ENCODE peak calls at places on chromosomes 16 and 17, in ten cellular contexts. One of them, this sample, is unnamed.

GRCh38 chr16:5979905-5980550 is 882.4 kb upstream of the EEF2KMT start:
- DNase-seq in PC-9: no peak
- DNase-seq in CD8-positive, alpha-beta memory T cell: no peak
- DNase-seq in A549: no peak
- DNase-seq in cardiac fibroblast: no peak
- DNase-seq in stomach: no peak
- DNase-seq in heart left ventricle: no peak
- DNase-seq in mucosa of descending colon: peak
- DNase-seq in AG04450: no peak
- DNase-seq in fibroblast of the aortic adventitia: no peak
- DNase-seq in this sample: no peak

GRCh38 chr17:9370464-9370863 is 205.2 kb downstream of the STX8 start:
- DNase-seq in PC-9: no peak
- DNase-seq in CD8-positive, alpha-beta memory T cell: no peak
- DNase-seq in A549: no peak
- DNase-seq in cardiac fibroblast: peak
- DNase-seq in stomach: no peak
- DNase-seq in heart left ventricle: no peak
- DNase-seq in mucosa of descending colon: no peak
- DNase-seq in AG04450: no peak
- DNase-seq in fibroblast of the aortic adventitia: peak
- DNase-seq in this sample: no peak

GRCh38 chr16:84914273-84914672 is 94.5 kb downstream of the CRISPLD2 start:
- DNase-seq in PC-9: no peak
- DNase-seq in CD8-positive, alpha-beta memory T cell: no peak
- DNase-seq in A549: no peak
- DNase-seq in cardiac fibroblast: no peak
- DNase-seq in stomach: no peak
- DNase-seq in heart left ventricle: peak
- DNase-seq in mucosa of descending colon: no peak
- DNase-seq in AG04450: no peak
- DNase-seq in fibroblast of the aortic adventitia: no peak
- DNase-seq in this sample: no peak

GRCh38 chr17:80034977-80035686 is 540 bp downstream of the TBC1D16 start:
- DNase-seq in PC-9: peak
- DNase-seq in CD8-positive, alpha-beta memory T cell: peak
- DNase-seq in A549: no peak
- DNase-seq in cardiac fibroblast: peak
- DNase-seq in stomach: no peak
- DNase-seq in heart left ventricle: peak
- DNase-seq in mucosa of descending colon: peak
- DNase-seq in AG04450: no peak
- DNase-seq in fibroblast of the aortic adventitia: peak
- DNase-seq in this sample: no peak

GRCh38 chr17:29615492-29616299 is 7.0 kb downstream of the CORO6 start:
- DNase-seq in PC-9: no peak
- DNase-seq in CD8-positive, alpha-beta memory T cell: peak
- DNase-seq in A549: peak
- DNase-seq in cardiac fibroblast: peak
- DNase-seq in stomach: peak
- DNase-seq in heart left ventricle: peak
- DNase-seq in mucosa of descending colon: peak
- DNase-seq in AG04450: no peak
- DNase-seq in fibroblast of the aortic adventitia: peak
- DNase-seq in this sample: peak

GRCh38 chr17:70791748-70792443 is 622.6 kb downstream of the KCNJ2 start:
- DNase-seq in PC-9: no peak
- DNase-seq in CD8-positive, alpha-beta memory T cell: no peak
- DNase-seq in A549: no peak
- DNase-seq in cardiac fibroblast: no peak
- DNase-seq in stomach: no peak
- DNase-seq in heart left ventricle: no peak
- DNase-seq in mucosa of descending colon: no peak
- DNase-seq in AG04450: no peak
- DNase-seq in fibroblast of the aortic adventitia: no peak
- DNase-seq in this sample: no peak

GRCh38 chr17:39183766-39184165 is 13.7 kb downstream of the CACNB1 start:
- DNase-seq in PC-9: no peak
- DNase-seq in CD8-positive, alpha-beta memory T cell: no peak
- DNase-seq in A549: no peak
- DNase-seq in cardiac fibroblast: no peak
- DNase-seq in stomach: no peak
- DNase-seq in heart left ventricle: no peak
- DNase-seq in mucosa of descending colon: no peak
- DNase-seq in AG04450: no peak
- DNase-seq in fibroblast of the aortic adventitia: no peak
- DNase-seq in this sample: no peak

GRCh38 chr16:47577029-47577428 is 115.9 kb downstream of the PHKB start:
- DNase-seq in PC-9: no peak
- DNase-seq in CD8-positive, alpha-beta memory T cell: no peak
- DNase-seq in A549: no peak
- DNase-seq in cardiac fibroblast: no peak
- DNase-seq in stomach: no peak
- DNase-seq in heart left ventricle: no peak
- DNase-seq in mucosa of descending colon: no peak
- DNase-seq in AG04450: no peak
- DNase-seq in fibroblast of the aortic adventitia: no peak
- DNase-seq in this sample: no peak

GRCh38 chr16:30829130-30830071 is 42.4 kb upstream of the ZNF629 start:
- DNase-seq in PC-9: no peak
- DNase-seq in CD8-positive, alpha-beta memory T cell: no peak
- DNase-seq in A549: peak
- DNase-seq in cardiac fibroblast: no peak
- DNase-seq in stomach: peak
- DNase-seq in heart left ventricle: no peak
- DNase-seq in mucosa of descending colon: peak
- DNase-seq in AG04450: no peak
- DNase-seq in fibroblast of the aortic adventitia: no peak
- DNase-seq in this sample: no peak

GRCh38 chr16:31351937-31352315 is 3.0 kb upstream of the ITGAX start:
- DNase-seq in PC-9: no peak
- DNase-seq in CD8-positive, alpha-beta memory T cell: no peak
- DNase-seq in A549: no peak
- DNase-seq in cardiac fibroblast: peak
- DNase-seq in stomach: no peak
- DNase-seq in heart left ventricle: no peak
- DNase-seq in mucosa of descending colon: no peak
- DNase-seq in AG04450: no peak
- DNase-seq in fibroblast of the aortic adventitia: no peak
- DNase-seq in this sample: no peak

GRCh38 chr16:16083421-16084156 is 134.2 kb downstream of the ABCC1 start:
- DNase-seq in PC-9: no peak
- DNase-seq in CD8-positive, alpha-beta memory T cell: no peak
- DNase-seq in A549: peak
- DNase-seq in cardiac fibroblast: peak
- DNase-seq in stomach: no peak
- DNase-seq in heart left ventricle: no peak
- DNase-seq in mucosa of descending colon: no peak
- DNase-seq in AG04450: no peak
- DNase-seq in fibroblast of the aortic adventitia: peak
- DNase-seq in this sample: no peak

GRCh38 chr16:4323071-4323844 is 7.4 kb downstream of the GLIS2 start:
- DNase-seq in PC-9: peak
- DNase-seq in CD8-positive, alpha-beta memory T cell: no peak
- DNase-seq in A549: no peak
- DNase-seq in cardiac fibroblast: no peak
- DNase-seq in stomach: peak
- DNase-seq in heart left ventricle: no peak
- DNase-seq in mucosa of descending colon: no peak
- DNase-seq in AG04450: no peak
- DNase-seq in fibroblast of the aortic adventitia: no peak
- DNase-seq in this sample: no peak
- H3K4me3 ChIP-seq in PC-9: no peak
- H3K4me3 ChIP-seq in CD8-positive, alpha-beta memory T cell: no peak
- H3K4me3 ChIP-seq in A549: no peak
- H3K4me3 ChIP-seq in cardiac fibroblast: no peak
- H3K4me3 ChIP-seq in stomach: no peak
- H3K4me3 ChIP-seq in heart left ventricle: no peak
- H3K4me3 ChIP-seq in mucosa of descending colon: no peak
- H3K4me3 ChIP-seq in AG04450: no peak
- H3K4me3 ChIP-seq in fibroblast of the aortic adventitia: no peak
- H3K4me3 ChIP-seq in this sample: no peak

DNA sequence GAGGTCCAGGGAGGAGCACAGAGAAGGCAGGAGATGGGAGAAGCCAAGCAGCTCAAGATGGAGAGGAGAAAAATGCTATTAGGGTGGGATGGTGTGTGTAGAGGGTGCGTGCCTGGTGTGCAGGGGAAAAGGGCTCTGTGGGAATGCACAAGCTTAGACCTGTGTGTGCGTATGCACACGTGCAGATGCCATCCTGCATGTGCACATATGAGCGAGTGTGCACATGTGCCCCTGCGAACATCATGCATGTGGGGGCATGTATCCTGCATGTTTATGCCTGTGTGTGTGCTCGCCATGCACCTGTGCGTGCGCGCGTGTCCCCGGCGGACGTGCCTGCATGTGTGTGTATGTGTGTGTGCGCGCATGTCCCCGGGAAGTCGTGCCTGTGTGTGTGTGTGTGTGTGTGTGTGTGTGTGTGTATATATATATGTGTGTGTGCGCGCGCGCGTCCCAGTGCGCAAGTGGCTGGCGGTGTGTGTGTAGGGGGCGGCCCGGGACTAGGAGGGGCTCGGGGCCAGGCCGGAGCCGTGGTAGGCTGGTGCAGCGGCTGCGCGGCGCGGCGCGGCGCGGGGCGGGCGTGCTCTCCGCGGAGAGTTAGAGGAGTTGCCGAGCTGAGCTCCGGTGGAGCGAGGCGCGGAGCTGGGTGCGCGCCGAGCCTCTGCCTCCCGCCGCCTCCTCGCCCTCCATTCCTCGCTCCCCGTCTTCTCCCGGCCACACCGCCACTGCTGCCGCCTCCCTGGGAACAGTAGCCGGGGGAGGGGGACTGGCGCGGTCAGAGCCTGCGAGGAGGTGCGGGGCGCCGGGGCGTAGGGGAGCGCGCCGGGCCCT is at the start of gene KCNJ12:
- DNase-seq in PC-9: no peak
- DNase-seq in CD8-positive, alpha-beta memory T cell: no peak
- DNase-seq in A549: no peak
- DNase-seq in cardiac fibroblast: peak
- DNase-seq in stomach: peak
- DNase-seq in heart left ventricle: no peak
- DNase-seq in mucosa of descending colon: peak
- DNase-seq in AG04450: no peak
- DNase-seq in fibroblast of the aortic adventitia: no peak
- DNase-seq in this sample: no peak
- H3K4me3 ChIP-seq in PC-9: peak
- H3K4me3 ChIP-seq in CD8-positive, alpha-beta memory T cell: no peak
- H3K4me3 ChIP-seq in A549: peak
- H3K4me3 ChIP-seq in cardiac fibroblast: peak
- H3K4me3 ChIP-seq in stomach: peak
- H3K4me3 ChIP-seq in heart left ventricle: peak
- H3K4me3 ChIP-seq in mucosa of descending colon: no peak
- H3K4me3 ChIP-seq in AG04450: peak
- H3K4me3 ChIP-seq in fibroblast of the aortic adventitia: peak
- H3K4me3 ChIP-seq in this sample: peak

GRCh38 chr17:45241315-45242011 is 19.8 kb downstream of the FMNL1 start:
- DNase-seq in PC-9: no peak
- DNase-seq in CD8-positive, alpha-beta memory T cell: no peak
- DNase-seq in A549: no peak
- DNase-seq in cardiac fibroblast: no peak
- DNase-seq in stomach: peak
- DNase-seq in heart left ventricle: no peak
- DNase-seq in mucosa of descending colon: peak
- DNase-seq in AG04450: no peak
- DNase-seq in fibroblast of the aortic adventitia: no peak
- DNase-seq in this sample: no peak
- H3K4me3 ChIP-seq in PC-9: no peak
- H3K4me3 ChIP-seq in CD8-positive, alpha-beta memory T cell: no peak
- H3K4me3 ChIP-seq in A549: no peak
- H3K4me3 ChIP-seq in cardiac fibroblast: peak
- H3K4me3 ChIP-seq in stomach: peak
- H3K4me3 ChIP-seq in heart left ventricle: peak
- H3K4me3 ChIP-seq in mucosa of descending colon: no peak
- H3K4me3 ChIP-seq in AG04450: peak
- H3K4me3 ChIP-seq in fibroblast of the aortic adventitia: no peak
- H3K4me3 ChIP-seq in this sample: peak

DNA sequence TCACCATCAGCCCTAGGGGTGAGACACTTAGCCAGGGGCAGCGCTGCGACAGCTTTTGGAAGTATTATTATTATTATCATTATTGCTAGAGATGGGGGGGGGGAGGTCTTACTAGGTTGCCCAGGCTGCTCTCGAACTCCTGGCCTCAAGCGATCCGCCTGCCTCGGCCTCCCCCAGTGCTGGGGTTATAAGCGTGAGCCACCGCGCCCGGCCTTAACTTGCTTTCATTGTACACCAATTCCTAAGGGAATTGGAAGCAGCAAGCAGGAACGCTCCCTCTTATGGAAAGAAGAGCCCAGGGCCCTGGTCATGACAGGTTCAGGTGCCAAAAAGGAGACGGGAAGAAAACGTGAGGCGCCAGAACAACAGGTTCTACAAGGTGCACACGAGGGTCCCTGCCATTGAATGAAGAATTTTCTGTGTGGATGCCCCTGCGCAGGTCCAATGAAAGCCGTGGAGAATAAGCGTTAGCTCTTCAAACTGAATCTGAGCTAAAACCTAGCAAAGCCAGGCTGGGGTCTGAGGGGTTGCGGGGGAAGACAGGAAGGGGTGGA is 522 bp upstream of the RPL38 start:
- DNase-seq in PC-9: no peak
- DNase-seq in CD8-positive, alpha-beta memory T cell: no peak
- DNase-seq in A549: no peak
- DNase-seq in cardiac fibroblast: no peak
- DNase-seq in stomach: no peak
- DNase-seq in heart left ventricle: no peak
- DNase-seq in mucosa of descending colon: no peak
- DNase-seq in AG04450: no peak
- DNase-seq in fibroblast of the aortic adventitia: no peak
- DNase-seq in this sample: no peak
- H3K4me3 ChIP-seq in PC-9: no peak
- H3K4me3 ChIP-seq in CD8-positive, alpha-beta memory T cell: peak
- H3K4me3 ChIP-seq in A549: peak
- H3K4me3 ChIP-seq in cardiac fibroblast: no peak
- H3K4me3 ChIP-seq in stomach: peak
- H3K4me3 ChIP-seq in heart left ventricle: peak
- H3K4me3 ChIP-seq in mucosa of descending colon: no peak
- H3K4me3 ChIP-seq in AG04450: peak
- H3K4me3 ChIP-seq in fibroblast of the aortic adventitia: peak
- H3K4me3 ChIP-seq in this sample: peak

This sample was measured in skeletal muscle cell.